ENCODE peak calls at places on chromosomes 4 and X, in nine cellular contexts. H is adrenal gland; J is CD4-positive, alpha-beta T cell; Q is MM.1S; G is lung; P is PC-3; O is OCI-LY7; S is Karpas-422; N is A673. K is an unnamed sample.

GRCh38 chr4:187606581-187606980 is 389.0 kb upstream of the ZFP42 start:
- DNase-seq in S (peak; percentile 64), G (no peak), J (no peak), N (peak; percentile 84), Q (peak; percentile 46), P (peak; percentile 64), O (peak; percentile 49), H (peak; percentile 29), K (peak; percentile 25)

GRCh38 chr4:98784947-98785693 is 126.7 kb upstream of the TSPAN5 start:
- DNase-seq in S (no peak), J (no peak), P (no peak), N (no peak), H (no peak), O (no peak), G (no peak), Q (no peak), K (no peak)

GRCh38 chr4:24121395-24122175 is 231.7 kb upstream of the PPARGC1A start:
- DNase-seq in J (no peak), H (no peak), Q (peak; percentile 54), P (no peak), S (no peak), N (no peak), O (no peak), G (no peak), K (no peak)

GRCh38 chr4:177051473-177052060 is 258.1 kb upstream of the NEIL3 start:
- DNase-seq in O (peak; percentile 51), H (no peak), Q (peak; percentile 69), N (peak; percentile 62), G (no peak), J (no peak), P (peak; percentile 63), S (peak; percentile 77), K (no peak)

GRCh38 chr4:80249144-80249543 is 17.3 kb upstream of the FGF5 start:
- DNase-seq in O (no peak), G (no peak), Q (no peak), J (no peak), S (no peak), H (no peak), P (no peak), N (no peak), K (no peak)

GRCh38 chr4:20474119-20474518 is 222.4 kb downstream of the SLIT2 start:
- DNase-seq in O (no peak), P (peak; percentile 31), J (no peak), H (no peak), Q (peak; percentile 31), N (peak; percentile 24), S (no peak), G (no peak), K (no peak)

GRCh38 chr4:52173470-52174055 is 122.5 kb downstream of the SPATA18 start:
- DNase-seq in Q (no peak), O (no peak), J (no peak), H (peak; percentile 54), G (peak; percentile 34), P (no peak), S (no peak), N (peak; percentile 77), K (no peak)

GRCh38 chr4:186227744-186228513 is 622 bp downstream of the KLKB1 start:
- DNase-seq in J (no peak), O (no peak), N (peak; percentile 26), P (no peak), Q (no peak), G (no peak), S (no peak), H (no peak), K (no peak)

GRCh38 chr4:165115301-165115700 is 2.6 kb upstream of the TMEM192 start:
- DNase-seq in H (no peak), G (no peak), P (no peak), N (no peak), S (no peak), Q (no peak), O (no peak), J (no peak), K (no peak)

GRCh38 chrX:9293903-9294302 is 171.0 kb upstream of the TBL1X start:
- DNase-seq in N (no peak), J (no peak), S (no peak), G (no peak), O (no peak), Q (no peak), H (no peak), P (no peak), K (no peak)

GRCh38 chrX:24693453-24694202 is at the start of gene POLA1:
- DNase-seq in H (peak; percentile 93), Q (peak; percentile 88), S (peak; percentile 95), P (peak; percentile 95), J (peak; percentile 60), N (peak; percentile 96), O (peak; percentile 91), G (peak; percentile 91), K (peak; percentile 78)

GRCh38 chrX:24696241-24696640 is 2.5 kb downstream of the POLA1 start:
- DNase-seq in S (no peak), J (no peak), N (no peak), G (no peak), Q (peak; percentile 37), P (no peak), O (no peak), H (no peak), K (no peak)

GRCh38 chrX:24694825-24695224 is 1.1 kb downstream of the POLA1 start:
- DNase-seq in J (no peak), O (no peak), G (no peak), Q (no peak), S (no peak), N (no peak), P (no peak), H (no peak), K (no peak)

GRCh38 chrX:24692305-24692704 is 1.4 kb upstream of the POLA1 start:
- DNase-seq in G (no peak), J (no peak), S (no peak), P (no peak), N (no peak), O (no peak), H (no peak), Q (no peak), K (no peak)
- H3K27ac ChIP-seq in G (no peak overlapping the region), J (no peak overlapping the region), S (no peak overlapping the region), P (no peak overlapping the region), N (no peak overlapping the region), O (no peak overlapping the region), H (no peak overlapping the region), Q (no peak overlapping the region), K (no peak overlapping the region)

GRCh38 chr4:7822858-7823257 is 116.8 kb downstream of the AFAP1 start:
- DNase-seq in J (no peak), Q (no peak), G (no peak), O (no peak), P (no peak), S (no peak), N (no peak), H (no peak), K (no peak)
- H3K27ac ChIP-seq in J (no peak overlapping the region), Q (no peak overlapping the region), G (peak overlapping the region; percentile 61), O (no peak overlapping the region), P (no peak overlapping the region), S (no peak overlapping the region), N (no peak overlapping the region), H (peak overlapping the region; percentile 62), K (peak overlapping the region; percentile 89)

GRCh38 chr4:13917010-13917409 is 289.5 kb upstream of the BOD1L1 start:
- DNase-seq in H (no peak), N (no peak), O (no peak), P (no peak), J (no peak), S (no peak), G (no peak), Q (no peak), K (no peak)
- H3K27ac ChIP-seq in H (no peak overlapping the region), N (no peak overlapping the region), O (no peak overlapping the region), P (no peak overlapping the region), J (no peak overlapping the region), S (no peak overlapping the region), G (no peak overlapping the region), Q (no peak overlapping the region), K (no peak overlapping the region)

GRCh38 chrX:110219920-110220319 is 98.0 kb downstream of the AMMECR1 start:
- DNase-seq in O (no peak), N (no peak), S (no peak), P (peak; percentile 73), H (no peak), J (no peak), Q (no peak), G (no peak), K (no peak)
- H3K27ac ChIP-seq in O (no peak overlapping the region), N (no peak overlapping the region), S (peak overlapping the region; percentile 8), P (peak overlapping the region; percentile 73), H (no peak overlapping the region), J (no peak overlapping the region), Q (no peak overlapping the region), G (no peak overlapping the region), K (no peak overlapping the region)